ENCODE peak calls at places on chromosome 2, in six cellular contexts. One of them, this sample, is unnamed.
A peak's percentile ranks its signal among the peaks of the same experiment; 100 is the strongest.

GRCh38 chr2:73938761-73939352 is 12.2 kb downstream of the DGUOK start:
- DNase-seq in sigmoid colon: no peak
- DNase-seq in pancreas: no peak
- DNase-seq in heart right ventricle: no peak
- DNase-seq in neuronal stem cell: no peak
- DNase-seq in fibroblast of lung: peak; percentile 49
- DNase-seq in this sample: no peak

GRCh38 chr2:64599469-64599868 is 54.2 kb downstream of the SERTAD2 start:
- DNase-seq in sigmoid colon: no peak
- DNase-seq in pancreas: no peak
- DNase-seq in heart right ventricle: no peak
- DNase-seq in neuronal stem cell: no peak
- DNase-seq in fibroblast of lung: no peak
- DNase-seq in this sample: no peak

GRCh38 chr2:196068271-196069209 is at the start of gene DNAH7:
- DNase-seq in sigmoid colon: peak; percentile 95
- DNase-seq in pancreas: peak; percentile 93
- DNase-seq in heart right ventricle: peak; percentile 89
- DNase-seq in neuronal stem cell: peak; percentile 69
- DNase-seq in fibroblast of lung: peak; percentile 90
- DNase-seq in this sample: peak; percentile 96

GRCh38 chr2:159476329-159476728 is 140.0 kb downstream of the BAZ2B start:
- DNase-seq in sigmoid colon: no peak
- DNase-seq in pancreas: no peak
- DNase-seq in heart right ventricle: no peak
- DNase-seq in neuronal stem cell: no peak
- DNase-seq in fibroblast of lung: no peak
- DNase-seq in this sample: no peak

GRCh38 chr2:196242131-196242620 is 70.8 kb upstream of the STK17B start:
- DNase-seq in sigmoid colon: no peak
- DNase-seq in pancreas: no peak
- DNase-seq in heart right ventricle: no peak
- DNase-seq in neuronal stem cell: no peak
- DNase-seq in fibroblast of lung: peak; percentile 28
- DNase-seq in this sample: peak; percentile 66

GRCh38 chr2:73611867-73612266 is 30.4 kb downstream of the NAT8 start:
- DNase-seq in sigmoid colon: no peak
- DNase-seq in pancreas: no peak
- DNase-seq in heart right ventricle: no peak
- DNase-seq in neuronal stem cell: no peak
- DNase-seq in fibroblast of lung: no peak
- DNase-seq in this sample: no peak

GRCh38 chr2:205660521-205661124 is 21.7 kb upstream of the NRP2 start:
- DNase-seq in sigmoid colon: peak; percentile 82
- DNase-seq in pancreas: no peak
- DNase-seq in heart right ventricle: no peak
- DNase-seq in neuronal stem cell: no peak
- DNase-seq in fibroblast of lung: peak; percentile 93
- DNase-seq in this sample: no peak

GRCh38 chr2:191638079-191638801 is 39.7 kb upstream of the NABP1 start:
- DNase-seq in sigmoid colon: no peak
- DNase-seq in pancreas: no peak
- DNase-seq in heart right ventricle: no peak
- DNase-seq in neuronal stem cell: no peak
- DNase-seq in fibroblast of lung: no peak
- DNase-seq in this sample: no peak

GRCh38 chr2:216139884-216140283 is 30.7 kb downstream of the XRCC5 start:
- DNase-seq in sigmoid colon: no peak
- DNase-seq in pancreas: no peak
- DNase-seq in heart right ventricle: no peak
- DNase-seq in neuronal stem cell: no peak
- DNase-seq in fibroblast of lung: no peak
- DNase-seq in this sample: no peak

GRCh38 chr2:79025421-79025820 is at the start of gene REG3G:
- DNase-seq in sigmoid colon: no peak
- DNase-seq in pancreas: no peak
- DNase-seq in heart right ventricle: no peak
- DNase-seq in neuronal stem cell: no peak
- DNase-seq in fibroblast of lung: no peak
- DNase-seq in this sample: no peak

GRCh38 chr2:26940001-26940400 is 30.4 kb upstream of the MAPRE3 start:
- DNase-seq in sigmoid colon: no peak
- DNase-seq in pancreas: no peak
- DNase-seq in heart right ventricle: no peak
- DNase-seq in neuronal stem cell: no peak
- DNase-seq in fibroblast of lung: no peak
- DNase-seq in this sample: no peak

GRCh38 chr2:108266218-108266617 is 22.5 kb upstream of the SULT1C2 start:
- DNase-seq in sigmoid colon: no peak
- DNase-seq in pancreas: no peak
- DNase-seq in heart right ventricle: no peak
- DNase-seq in neuronal stem cell: no peak
- DNase-seq in fibroblast of lung: no peak
- DNase-seq in this sample: no peak
- H3K4me1 ChIP-seq in sigmoid colon: peaks cover 14% of the 10 kb centered on the region
- H3K4me1 ChIP-seq in pancreas: no peaks in the 10 kb centered on the region
- H3K4me1 ChIP-seq in heart right ventricle: no peaks in the 10 kb centered on the region
- H3K4me1 ChIP-seq in neuronal stem cell: no peaks in the 10 kb centered on the region
- H3K4me1 ChIP-seq in fibroblast of lung: peaks cover 9% of the 10 kb centered on the region
- H3K4me1 ChIP-seq in this sample: no peaks in the 10 kb centered on the region

GRCh38 chr2:177257471-177257870 is 7.1 kb downstream of the NFE2L2 start:
- DNase-seq in sigmoid colon: no peak
- DNase-seq in pancreas: no peak
- DNase-seq in heart right ventricle: no peak
- DNase-seq in neuronal stem cell: no peak
- DNase-seq in fibroblast of lung: no peak
- DNase-seq in this sample: no peak
- H3K4me3 ChIP-seq in sigmoid colon: no peak overlapping the region
- H3K4me3 ChIP-seq in pancreas: no peak overlapping the region
- H3K4me3 ChIP-seq in heart right ventricle: no peak overlapping the region
- H3K4me3 ChIP-seq in neuronal stem cell: no peak overlapping the region
- H3K4me3 ChIP-seq in fibroblast of lung: no peak overlapping the region
- H3K4me3 ChIP-seq in this sample: no peak overlapping the region

DNA sequence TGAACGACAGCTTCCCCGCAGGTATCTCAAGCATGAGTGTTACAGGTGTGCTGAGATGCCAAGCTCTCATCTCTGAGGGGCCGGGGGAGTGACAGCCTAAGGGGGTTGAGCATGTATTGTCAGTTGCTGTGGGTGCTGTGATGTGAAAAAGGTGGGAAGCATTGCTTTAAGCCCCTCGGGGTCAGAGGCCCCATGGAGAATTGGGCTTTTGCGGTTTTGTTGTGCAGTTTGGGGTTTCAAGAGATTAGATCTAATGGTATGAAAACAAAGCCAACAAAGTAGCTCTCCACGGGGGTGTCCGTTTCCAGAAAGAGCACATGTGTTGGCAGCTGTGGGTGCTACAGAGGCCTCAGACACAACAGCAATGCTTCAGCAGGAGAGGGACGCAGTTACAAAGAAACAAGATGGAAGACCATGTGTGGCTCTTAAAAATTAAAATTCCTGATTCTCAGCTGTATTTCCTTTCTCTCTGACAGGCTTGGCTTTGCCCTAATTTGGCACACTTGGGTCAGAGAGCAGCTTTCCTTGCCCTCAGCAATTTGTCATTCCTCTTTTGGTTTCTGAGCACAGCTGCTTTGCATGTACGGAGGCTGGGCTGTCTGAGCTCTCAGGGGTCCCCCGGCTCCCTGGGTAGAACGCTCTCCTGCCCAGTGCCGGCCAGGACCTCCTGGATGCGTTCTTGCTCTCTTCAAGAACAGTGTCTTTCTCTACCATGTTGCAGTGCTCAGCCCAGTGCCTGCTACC is 70.0 kb downstream of the TMEM247 start:
- DNase-seq in sigmoid colon: no peak
- DNase-seq in pancreas: no peak
- DNase-seq in heart right ventricle: no peak
- DNase-seq in neuronal stem cell: no peak
- DNase-seq in fibroblast of lung: no peak
- DNase-seq in this sample: no peak
- H3K4me1 ChIP-seq in sigmoid colon: peaks cover 68% of the 10 kb centered on the region
- H3K4me1 ChIP-seq in pancreas: no peaks in the 10 kb centered on the region
- H3K4me1 ChIP-seq in heart right ventricle: peaks cover 100% of the 10 kb centered on the region
- H3K4me1 ChIP-seq in neuronal stem cell: peaks cover 2% of the 10 kb centered on the region
- H3K4me1 ChIP-seq in fibroblast of lung: peaks cover 6% of the 10 kb centered on the region
- H3K4me1 ChIP-seq in this sample: peaks cover 58% of the 10 kb centered on the region

GRCh38 chr2:636151-636621 is 41.0 kb downstream of the TMEM18 start:
- DNase-seq in sigmoid colon: peak; percentile 54
- DNase-seq in pancreas: no peak
- DNase-seq in heart right ventricle: no peak
- DNase-seq in neuronal stem cell: no peak
- DNase-seq in fibroblast of lung: no peak
- DNase-seq in this sample: no peak
- H3K4me3 ChIP-seq in sigmoid colon: peak overlapping the region; percentile 42
- H3K4me3 ChIP-seq in pancreas: peak overlapping the region; percentile 24
- H3K4me3 ChIP-seq in heart right ventricle: peak overlapping the region; percentile 36
- H3K4me3 ChIP-seq in neuronal stem cell: no peak overlapping the region
- H3K4me3 ChIP-seq in fibroblast of lung: no peak overlapping the region
- H3K4me3 ChIP-seq in this sample: peak overlapping the region; percentile 46

This sample was measured in upper lobe of right lung.